ENCODE peak calls at places on chromosomes 7 and 10, in seven cellular contexts. One of them, this sample, is unnamed.

GRCh38 chr10:132404911-132405462 is 8.0 kb downstream of the PWWP2B start:
- DNase-seq in activated naive CD4-positive, alpha-beta T cell: no peak
- DNase-seq in nephron progenitor cell: no peak
- DNase-seq in H9: peak; percentile 84
- DNase-seq in activated CD4-positive, alpha-beta T cell treated with anti-CD3 and anti-CD28 coated beads, Interleukin-2, amount 10 ng/mL, durations not matched to agents 7 days and 5 days: no peak
- DNase-seq in amygdala: no peak
- DNase-seq in brain microvascular endothelial cell: no peak
- DNase-seq in this sample: no peak

GRCh38 chr10:26627320-26627719 is 70.2 kb upstream of the PDSS1 start:
- DNase-seq in activated CD4-positive, alpha-beta T cell treated with anti-CD3 and anti-CD28 coated beads, Interleukin-2, amount 10 ng/mL, durations not matched to agents 7 days and 5 days: no peak
- DNase-seq in activated naive CD4-positive, alpha-beta T cell: no peak
- DNase-seq in H9: peak; percentile 57
- DNase-seq in nephron progenitor cell: no peak
- DNase-seq in amygdala: no peak
- DNase-seq in brain microvascular endothelial cell: no peak
- DNase-seq in this sample: no peak

GRCh38 chr7:30173058-30173897 is 38.5 kb downstream of the MTURN start:
- DNase-seq in nephron progenitor cell: no peak
- DNase-seq in activated CD4-positive, alpha-beta T cell treated with anti-CD3 and anti-CD28 coated beads, Interleukin-2, amount 10 ng/mL, durations not matched to agents 7 days and 5 days: no peak
- DNase-seq in activated naive CD4-positive, alpha-beta T cell: no peak
- DNase-seq in H9: no peak
- DNase-seq in amygdala: peak; percentile 83
- DNase-seq in brain microvascular endothelial cell: peak; percentile 68
- DNase-seq in this sample: peak; percentile 35

GRCh38 chr7:2092279-2092678 is 140.5 kb downstream of the MAD1L1 start:
- DNase-seq in H9: no peak
- DNase-seq in nephron progenitor cell: no peak
- DNase-seq in brain microvascular endothelial cell: no peak
- DNase-seq in amygdala: no peak
- DNase-seq in activated naive CD4-positive, alpha-beta T cell: no peak
- DNase-seq in activated CD4-positive, alpha-beta T cell treated with anti-CD3 and anti-CD28 coated beads, Interleukin-2, amount 10 ng/mL, durations not matched to agents 7 days and 5 days: no peak
- DNase-seq in this sample: no peak

GRCh38 chr10:73209705-73210104 is 37.4 kb downstream of the DNAJC9 start:
- DNase-seq in amygdala: no peak
- DNase-seq in H9: no peak
- DNase-seq in activated naive CD4-positive, alpha-beta T cell: no peak
- DNase-seq in nephron progenitor cell: no peak
- DNase-seq in brain microvascular endothelial cell: peak; percentile 25
- DNase-seq in activated CD4-positive, alpha-beta T cell treated with anti-CD3 and anti-CD28 coated beads, Interleukin-2, amount 10 ng/mL, durations not matched to agents 7 days and 5 days: no peak
- DNase-seq in this sample: peak; percentile 17

GRCh38 chr10:112446055-112446854 is 459 bp downstream of the ZDHHC6 start:
- DNase-seq in activated CD4-positive, alpha-beta T cell treated with anti-CD3 and anti-CD28 coated beads, Interleukin-2, amount 10 ng/mL, durations not matched to agents 7 days and 5 days: no peak
- DNase-seq in H9: no peak
- DNase-seq in brain microvascular endothelial cell: no peak
- DNase-seq in nephron progenitor cell: no peak
- DNase-seq in amygdala: no peak
- DNase-seq in activated naive CD4-positive, alpha-beta T cell: no peak
- DNase-seq in this sample: no peak

GRCh38 chr7:42093361-42093905 is 143.6 kb downstream of the GLI3 start:
- DNase-seq in brain microvascular endothelial cell: no peak
- DNase-seq in nephron progenitor cell: no peak
- DNase-seq in activated naive CD4-positive, alpha-beta T cell: no peak
- DNase-seq in activated CD4-positive, alpha-beta T cell treated with anti-CD3 and anti-CD28 coated beads, Interleukin-2, amount 10 ng/mL, durations not matched to agents 7 days and 5 days: no peak
- DNase-seq in amygdala: no peak
- DNase-seq in H9: no peak
- DNase-seq in this sample: no peak

GRCh38 chr10:3948843-3949242 is 163.8 kb upstream of the KLF6 start:
- DNase-seq in activated CD4-positive, alpha-beta T cell treated with anti-CD3 and anti-CD28 coated beads, Interleukin-2, amount 10 ng/mL, durations not matched to agents 7 days and 5 days: peak; percentile 88
- DNase-seq in H9: no peak
- DNase-seq in amygdala: no peak
- DNase-seq in activated naive CD4-positive, alpha-beta T cell: peak; percentile 42
- DNase-seq in nephron progenitor cell: no peak
- DNase-seq in brain microvascular endothelial cell: peak; percentile 88
- DNase-seq in this sample: no peak

GRCh38 chr7:42238709-42239395 is 1.8 kb upstream of the GLI3 start:
- DNase-seq in nephron progenitor cell: peak; percentile 23
- DNase-seq in activated naive CD4-positive, alpha-beta T cell: no peak
- DNase-seq in H9: peak; percentile 41
- DNase-seq in activated CD4-positive, alpha-beta T cell treated with anti-CD3 and anti-CD28 coated beads, Interleukin-2, amount 10 ng/mL, durations not matched to agents 7 days and 5 days: no peak
- DNase-seq in brain microvascular endothelial cell: peak; percentile 76
- DNase-seq in amygdala: no peak
- DNase-seq in this sample: peak; percentile 54

GRCh38 chr7:158246960-158247673 is 340.5 kb downstream of the PTPRN2 start:
- DNase-seq in nephron progenitor cell: no peak
- DNase-seq in activated CD4-positive, alpha-beta T cell treated with anti-CD3 and anti-CD28 coated beads, Interleukin-2, amount 10 ng/mL, durations not matched to agents 7 days and 5 days: no peak
- DNase-seq in brain microvascular endothelial cell: no peak
- DNase-seq in activated naive CD4-positive, alpha-beta T cell: no peak
- DNase-seq in H9: peak; percentile 8
- DNase-seq in amygdala: no peak
- DNase-seq in this sample: no peak

GRCh38 chr7:141362580-141363435 is 188.4 kb upstream of the AGK start:
- DNase-seq in amygdala: no peak
- DNase-seq in activated naive CD4-positive, alpha-beta T cell: no peak
- DNase-seq in nephron progenitor cell: no peak
- DNase-seq in H9: no peak
- DNase-seq in brain microvascular endothelial cell: peak; percentile 75
- DNase-seq in activated CD4-positive, alpha-beta T cell treated with anti-CD3 and anti-CD28 coated beads, Interleukin-2, amount 10 ng/mL, durations not matched to agents 7 days and 5 days: no peak
- DNase-seq in this sample: peak; percentile 47

GRCh38 chr10:88168171-88169036 is 305.0 kb downstream of the PTEN start:
- DNase-seq in brain microvascular endothelial cell: no peak
- DNase-seq in amygdala: no peak
- DNase-seq in activated naive CD4-positive, alpha-beta T cell: no peak
- DNase-seq in H9: no peak
- DNase-seq in nephron progenitor cell: no peak
- DNase-seq in activated CD4-positive, alpha-beta T cell treated with anti-CD3 and anti-CD28 coated beads, Interleukin-2, amount 10 ng/mL, durations not matched to agents 7 days and 5 days: no peak
- DNase-seq in this sample: no peak

GRCh38 chr7:150402671-150403321 is 23.7 kb downstream of the ZNF775 start:
- DNase-seq in amygdala: no peak
- DNase-seq in nephron progenitor cell: no peak
- DNase-seq in brain microvascular endothelial cell: no peak
- DNase-seq in activated naive CD4-positive, alpha-beta T cell: no peak
- DNase-seq in H9: no peak
- DNase-seq in activated CD4-positive, alpha-beta T cell treated with anti-CD3 and anti-CD28 coated beads, Interleukin-2, amount 10 ng/mL, durations not matched to agents 7 days and 5 days: no peak
- DNase-seq in this sample: no peak

GRCh38 chr10:89591111-89591795 is 53.8 kb downstream of the PANK1 start:
- DNase-seq in brain microvascular endothelial cell: peak; percentile 18
- DNase-seq in amygdala: no peak
- DNase-seq in nephron progenitor cell: no peak
- DNase-seq in activated naive CD4-positive, alpha-beta T cell: no peak
- DNase-seq in activated CD4-positive, alpha-beta T cell treated with anti-CD3 and anti-CD28 coated beads, Interleukin-2, amount 10 ng/mL, durations not matched to agents 7 days and 5 days: no peak
- DNase-seq in H9: no peak
- DNase-seq in this sample: no peak

GRCh38 chr10:34049887-34050286 is 715.4 kb upstream of the NRP1 start:
- DNase-seq in H9: no peak
- DNase-seq in nephron progenitor cell: no peak
- DNase-seq in activated CD4-positive, alpha-beta T cell treated with anti-CD3 and anti-CD28 coated beads, Interleukin-2, amount 10 ng/mL, durations not matched to agents 7 days and 5 days: no peak
- DNase-seq in activated naive CD4-positive, alpha-beta T cell: no peak
- DNase-seq in brain microvascular endothelial cell: peak; percentile 77
- DNase-seq in amygdala: no peak
- DNase-seq in this sample: no peak